ENCODE peak calls at places on chromosomes 16 and 17, in ten cellular contexts. M is myocyte; N is COR-L47; K is tibial nerve; P is thoracic aorta; B is activated CD4-positive, CD25-positive, alpha-beta regulatory T cell; A is activated naive CD8-positive, alpha-beta T cell treated with anti-CD3 and anti-CD28 coated beads, Interleukin-2, amount 50 U/mL, for 16 hours; J is SW 1271; D is progenitor cell of endocrine pancreas; L is lower lobe of right lung. W is an unnamed sample.

GRCh38 chr17:12830692-12831363 is 41.5 kb downstream of the ARHGAP44 start:
- DNase-seq in P (no peak), K (no peak), M (no peak), J (no peak), B (no peak), N (no peak), L (no peak), D (no peak), A (no peak), W (no peak)

GRCh38 chr17:50603340-50603739 is 31.3 kb upstream of the ABCC3 start:
- DNase-seq in L (no peak), D (no peak), K (no peak), B (no peak), A (no peak), M (no peak), J (no peak), P (no peak), N (peak; percentile 68), W (no peak)

GRCh38 chr16:78058165-78058564 is 35.8 kb downstream of the CLEC3A start:
- DNase-seq in M (no peak), J (no peak), K (no peak), N (no peak), L (no peak), A (no peak), B (no peak), P (no peak), D (no peak), W (no peak)

GRCh38 chr17:68533887-68534700 is 21.9 kb downstream of the PRKAR1A start:
- DNase-seq in N (no peak), D (no peak), P (no peak), M (peak; percentile 47), A (no peak), B (no peak), K (no peak), J (no peak), L (no peak), W (no peak)

GRCh38 chr17:15411556-15412198 is 55.7 kb downstream of the CDRT4 start:
- DNase-seq in L (no peak), P (no peak), A (no peak), N (no peak), K (peak; percentile 31), M (no peak), J (no peak), D (no peak), B (no peak), W (peak; percentile 27)

GRCh38 chr16:28010671-28011070 is 52.8 kb downstream of the GSG1L start:
- DNase-seq in K (no peak), N (no peak), L (no peak), M (peak; percentile 11), D (no peak), P (no peak), A (no peak), J (no peak), B (no peak), W (no peak)

GRCh38 chr16:69367980-69368379 is 16.4 kb upstream of the TMED6 start:
- DNase-seq in M (no peak), P (no peak), B (no peak), A (no peak), D (no peak), J (no peak), K (no peak), N (no peak), L (no peak), W (no peak)

GRCh38 chr17:28335959-28336871 is 654 bp downstream of the TNFAIP1 start:
- DNase-seq in M (peak; percentile 89), J (peak; percentile 77), D (peak; percentile 37), K (no peak), A (no peak), B (no peak), P (no peak), N (peak; percentile 33), L (no peak), W (no peak)

GRCh38 chr17:78826426-78826825 is 14.2 kb downstream of the USP36 start:
- DNase-seq in J (no peak), A (no peak), B (no peak), D (no peak), N (no peak), M (no peak), K (no peak), L (no peak), P (no peak), W (no peak)

GRCh38 chr17:4293572-4293971 is 29.8 kb upstream of the ANKFY1 start:
- DNase-seq in A (no peak), B (no peak), J (no peak), D (no peak), N (no peak), L (no peak), K (no peak), M (no peak), P (no peak), W (no peak)

GRCh38 chr17:2237960-2238359 is 65.6 kb downstream of the SMG6 start:
- DNase-seq in A (no peak), D (no peak), P (no peak), K (no peak), L (no peak), B (no peak), M (no peak), N (no peak), J (no peak), W (no peak)

GRCh38 chr17:57158795-57159194 is 73.7 kb downstream of the AKAP1 start:
- DNase-seq in N (no peak), K (no peak), J (no peak), A (no peak), D (no peak), M (no peak), L (no peak), P (no peak), B (no peak), W (no peak)

GRCh38 chr17:43615330-43615729 is 46.4 kb downstream of the MEOX1 start:
- DNase-seq in A (no peak), B (no peak), P (no peak), K (no peak), N (no peak), M (no peak), L (no peak), J (no peak), D (no peak), W (no peak)

W was measured in gastrocnemius medialis.